ENCODE peak calls at places on chromosomes 16 and 17, in nine cellular contexts. One of them, this sample, is unnamed. For H3K4me1, the result is how much of the 10 kb centered on the place peaks cover.

GRCh38 chr16:81313731-81314602 is 795 bp upstream of the GAN start:
- DNase-seq in CD8-positive, alpha-beta memory T cell: no peak
- DNase-seq in heart right ventricle: no peak
- DNase-seq in left ventricle myocardium inferior: no peak
- DNase-seq in upper lobe of right lung: no peak
- DNase-seq in mesendoderm: peak
- DNase-seq in ovary: no peak
- DNase-seq in small intestine: peak
- DNase-seq in neuronal stem cell: peak
- DNase-seq in this sample: no peak

GRCh38 chr17:81329279-81329926 is 34.3 kb upstream of the SLC38A10 start:
- DNase-seq in CD8-positive, alpha-beta memory T cell: no peak
- DNase-seq in heart right ventricle: peak
- DNase-seq in left ventricle myocardium inferior: peak
- DNase-seq in upper lobe of right lung: peak
- DNase-seq in mesendoderm: peak
- DNase-seq in ovary: peak
- DNase-seq in small intestine: peak
- DNase-seq in neuronal stem cell: no peak
- DNase-seq in this sample: peak

GRCh38 chr16:73027655-73028220 is 20.2 kb downstream of the ZFHX3 start:
- DNase-seq in CD8-positive, alpha-beta memory T cell: no peak
- DNase-seq in heart right ventricle: no peak
- DNase-seq in left ventricle myocardium inferior: no peak
- DNase-seq in upper lobe of right lung: no peak
- DNase-seq in mesendoderm: no peak
- DNase-seq in ovary: no peak
- DNase-seq in small intestine: peak
- DNase-seq in neuronal stem cell: no peak
- DNase-seq in this sample: no peak

GRCh38 chr17:2804912-2805311 is 8.7 kb downstream of the RAP1GAP2 start:
- DNase-seq in CD8-positive, alpha-beta memory T cell: no peak
- DNase-seq in heart right ventricle: no peak
- DNase-seq in left ventricle myocardium inferior: no peak
- DNase-seq in upper lobe of right lung: no peak
- DNase-seq in mesendoderm: no peak
- DNase-seq in ovary: no peak
- DNase-seq in small intestine: no peak
- DNase-seq in neuronal stem cell: no peak
- DNase-seq in this sample: no peak

GRCh38 chr16:78844682-78845081 is 745.2 kb downstream of the WWOX start:
- DNase-seq in CD8-positive, alpha-beta memory T cell: no peak
- DNase-seq in heart right ventricle: peak
- DNase-seq in left ventricle myocardium inferior: no peak
- DNase-seq in upper lobe of right lung: no peak
- DNase-seq in mesendoderm: no peak
- DNase-seq in ovary: no peak
- DNase-seq in small intestine: no peak
- DNase-seq in neuronal stem cell: peak
- DNase-seq in this sample: peak

GRCh38 chr16:30535777-30536190 is 1.1 kb upstream of the ZNF747 start:
- DNase-seq in CD8-positive, alpha-beta memory T cell: peak
- DNase-seq in heart right ventricle: peak
- DNase-seq in left ventricle myocardium inferior: peak
- DNase-seq in upper lobe of right lung: peak
- DNase-seq in mesendoderm: peak
- DNase-seq in ovary: peak
- DNase-seq in small intestine: peak
- DNase-seq in neuronal stem cell: peak
- DNase-seq in this sample: peak

GRCh38 chr17:9021985-9022552 is 759 bp downstream of the NTN1 start:
- DNase-seq in CD8-positive, alpha-beta memory T cell: no peak
- DNase-seq in heart right ventricle: peak
- DNase-seq in left ventricle myocardium inferior: peak
- DNase-seq in upper lobe of right lung: peak
- DNase-seq in mesendoderm: no peak
- DNase-seq in ovary: no peak
- DNase-seq in small intestine: no peak
- DNase-seq in neuronal stem cell: peak
- DNase-seq in this sample: peak

GRCh38 chr16:30488764-30489595 is 16.4 kb downstream of the ITGAL start:
- DNase-seq in CD8-positive, alpha-beta memory T cell: no peak
- DNase-seq in heart right ventricle: no peak
- DNase-seq in left ventricle myocardium inferior: no peak
- DNase-seq in upper lobe of right lung: no peak
- DNase-seq in mesendoderm: peak
- DNase-seq in ovary: no peak
- DNase-seq in small intestine: no peak
- DNase-seq in neuronal stem cell: no peak
- DNase-seq in this sample: no peak

GRCh38 chr17:27523712-27524111 is 67.5 kb downstream of the KSR1 start:
- DNase-seq in CD8-positive, alpha-beta memory T cell: no peak
- DNase-seq in heart right ventricle: no peak
- DNase-seq in left ventricle myocardium inferior: no peak
- DNase-seq in upper lobe of right lung: no peak
- DNase-seq in mesendoderm: no peak
- DNase-seq in ovary: no peak
- DNase-seq in small intestine: no peak
- DNase-seq in neuronal stem cell: no peak
- DNase-seq in this sample: no peak

GRCh38 chr16:2194166-2194834 is 2.1 kb downstream of the CASKIN1 start:
- DNase-seq in CD8-positive, alpha-beta memory T cell: no peak
- DNase-seq in heart right ventricle: no peak
- DNase-seq in left ventricle myocardium inferior: no peak
- DNase-seq in upper lobe of right lung: no peak
- DNase-seq in mesendoderm: peak
- DNase-seq in ovary: no peak
- DNase-seq in small intestine: no peak
- DNase-seq in neuronal stem cell: no peak
- DNase-seq in this sample: no peak

GRCh38 chr16:84495506-84495905 is 9.0 kb downstream of the MEAK7 start:
- DNase-seq in CD8-positive, alpha-beta memory T cell: no peak
- DNase-seq in heart right ventricle: no peak
- DNase-seq in left ventricle myocardium inferior: no peak
- DNase-seq in upper lobe of right lung: peak
- DNase-seq in mesendoderm: no peak
- DNase-seq in ovary: no peak
- DNase-seq in small intestine: no peak
- DNase-seq in neuronal stem cell: no peak
- DNase-seq in this sample: no peak

DNA sequence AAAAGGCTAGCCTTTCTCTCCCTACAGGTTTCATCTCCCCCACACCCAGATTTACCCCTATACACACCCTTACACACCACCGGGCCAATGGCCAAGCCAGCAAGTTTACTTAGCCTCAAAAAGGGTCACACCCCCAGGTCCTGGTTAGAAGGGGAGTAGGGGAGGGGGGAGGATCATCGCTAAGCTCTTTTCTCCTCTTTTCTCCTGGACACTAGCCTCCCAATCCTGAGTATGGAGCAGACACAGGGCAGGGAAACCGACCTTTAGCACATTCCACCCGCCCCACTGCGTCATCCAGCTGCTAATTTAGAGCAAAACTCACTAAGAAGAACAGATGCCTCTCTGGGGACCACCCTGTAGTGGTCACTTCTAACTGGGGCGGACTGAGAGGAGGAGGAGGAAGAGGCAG is 4.4 kb downstream of the ACLY start:
- DNase-seq in CD8-positive, alpha-beta memory T cell: no peak
- DNase-seq in heart right ventricle: no peak
- DNase-seq in left ventricle myocardium inferior: no peak
- DNase-seq in upper lobe of right lung: no peak
- DNase-seq in mesendoderm: peak
- DNase-seq in ovary: no peak
- DNase-seq in small intestine: peak
- DNase-seq in neuronal stem cell: no peak
- DNase-seq in this sample: no peak
- H3K4me1 ChIP-seq in CD8-positive, alpha-beta memory T cell: under half
- H3K4me1 ChIP-seq in heart right ventricle: under half
- H3K4me1 ChIP-seq in left ventricle myocardium inferior: half or more
- H3K4me1 ChIP-seq in upper lobe of right lung: under half
- H3K4me1 ChIP-seq in mesendoderm: under half
- H3K4me1 ChIP-seq in ovary: under half
- H3K4me1 ChIP-seq in small intestine: under half
- H3K4me1 ChIP-seq in neuronal stem cell: under half
- H3K4me1 ChIP-seq in this sample: under half

DNA sequence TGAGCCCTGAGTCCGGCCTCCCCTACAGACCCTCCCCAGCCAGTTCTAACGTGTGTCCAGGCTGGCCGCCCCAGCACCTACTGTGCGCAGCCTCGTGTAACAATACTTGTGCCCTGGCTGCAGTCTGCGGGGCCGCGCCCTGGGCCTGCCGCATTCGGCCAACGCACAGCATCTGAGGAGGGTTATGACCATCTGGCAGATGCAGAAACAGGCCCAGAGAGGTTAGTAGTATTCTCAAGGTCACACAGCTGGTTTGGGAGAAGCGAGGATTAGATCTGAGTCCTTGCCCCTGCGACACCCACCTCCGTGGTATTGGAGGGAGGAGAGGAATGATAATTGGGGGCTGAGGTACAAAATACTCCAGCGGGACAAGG is 997 bp downstream of the RIPOR1 start:
- DNase-seq in CD8-positive, alpha-beta memory T cell: no peak
- DNase-seq in heart right ventricle: no peak
- DNase-seq in left ventricle myocardium inferior: no peak
- DNase-seq in upper lobe of right lung: no peak
- DNase-seq in mesendoderm: no peak
- DNase-seq in ovary: no peak
- DNase-seq in small intestine: no peak
- DNase-seq in neuronal stem cell: no peak
- DNase-seq in this sample: no peak
- H3K27ac ChIP-seq in CD8-positive, alpha-beta memory T cell: peak
- H3K27ac ChIP-seq in heart right ventricle: peak
- H3K27ac ChIP-seq in left ventricle myocardium inferior: peak
- H3K27ac ChIP-seq in upper lobe of right lung: peak
- H3K27ac ChIP-seq in mesendoderm: no peak
- H3K27ac ChIP-seq in ovary: peak
- H3K27ac ChIP-seq in small intestine: peak
- H3K27ac ChIP-seq in neuronal stem cell: no peak
- H3K27ac ChIP-seq in this sample: peak

GRCh38 chr16:12403746-12404658 is 399.7 kb downstream of the CPPED1 start:
- DNase-seq in CD8-positive, alpha-beta memory T cell: no peak
- DNase-seq in heart right ventricle: no peak
- DNase-seq in left ventricle myocardium inferior: no peak
- DNase-seq in upper lobe of right lung: no peak
- DNase-seq in mesendoderm: no peak
- DNase-seq in ovary: no peak
- DNase-seq in small intestine: no peak
- DNase-seq in neuronal stem cell: no peak
- DNase-seq in this sample: no peak

GRCh38 chr16:12406840-12407690 is 396.6 kb downstream of the CPPED1 start:
- DNase-seq in CD8-positive, alpha-beta memory T cell: no peak
- DNase-seq in heart right ventricle: no peak
- DNase-seq in left ventricle myocardium inferior: no peak
- DNase-seq in upper lobe of right lung: no peak
- DNase-seq in mesendoderm: no peak
- DNase-seq in ovary: no peak
- DNase-seq in small intestine: peak
- DNase-seq in neuronal stem cell: no peak
- DNase-seq in this sample: no peak

GRCh38 chr16:12409700-12410099 is 394.0 kb downstream of the CPPED1 start:
- DNase-seq in CD8-positive, alpha-beta memory T cell: no peak
- DNase-seq in heart right ventricle: no peak
- DNase-seq in left ventricle myocardium inferior: no peak
- DNase-seq in upper lobe of right lung: no peak
- DNase-seq in mesendoderm: no peak
- DNase-seq in ovary: no peak
- DNase-seq in small intestine: no peak
- DNase-seq in neuronal stem cell: no peak
- DNase-seq in this sample: no peak

GRCh38 chr16:12406158-12406557 is 397.5 kb downstream of the CPPED1 start:
- DNase-seq in CD8-positive, alpha-beta memory T cell: no peak
- DNase-seq in heart right ventricle: no peak
- DNase-seq in left ventricle myocardium inferior: no peak
- DNase-seq in upper lobe of right lung: no peak
- DNase-seq in mesendoderm: no peak
- DNase-seq in ovary: no peak
- DNase-seq in small intestine: no peak
- DNase-seq in neuronal stem cell: no peak
- DNase-seq in this sample: no peak

DNA sequence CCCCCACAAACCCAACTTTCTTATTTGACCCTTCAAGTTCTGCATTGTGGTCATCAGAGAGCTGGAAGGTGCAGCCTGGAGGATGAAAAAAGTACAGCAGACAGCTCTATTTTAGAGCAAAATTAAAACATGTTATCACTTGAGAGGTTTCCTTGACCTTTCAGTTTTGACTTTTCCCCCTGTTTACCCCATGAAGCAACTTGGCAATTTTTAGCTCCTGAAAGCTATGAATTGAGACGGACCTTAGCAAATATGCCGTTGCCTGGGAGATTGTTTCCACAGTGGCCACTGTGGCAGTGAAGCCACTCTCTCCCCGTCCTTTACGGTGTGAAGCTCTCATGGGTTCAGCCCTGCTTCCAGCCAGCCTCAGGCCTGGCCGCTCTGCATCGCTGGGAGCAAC is 398.6 kb downstream of the CPPED1 start:
- DNase-seq in CD8-positive, alpha-beta memory T cell: no peak
- DNase-seq in heart right ventricle: no peak
- DNase-seq in left ventricle myocardium inferior: no peak
- DNase-seq in upper lobe of right lung: no peak
- DNase-seq in mesendoderm: no peak
- DNase-seq in ovary: peak
- DNase-seq in small intestine: no peak
- DNase-seq in neuronal stem cell: no peak
- DNase-seq in this sample: no peak
- H3K4me1 ChIP-seq in CD8-positive, alpha-beta memory T cell: under half
- H3K4me1 ChIP-seq in heart right ventricle: under half
- H3K4me1 ChIP-seq in left ventricle myocardium inferior: under half
- H3K4me1 ChIP-seq in upper lobe of right lung: under half
- H3K4me1 ChIP-seq in mesendoderm: under half
- H3K4me1 ChIP-seq in ovary: under half
- H3K4me1 ChIP-seq in small intestine: under half
- H3K4me1 ChIP-seq in neuronal stem cell: under half
- H3K4me1 ChIP-seq in this sample: under half

DNA sequence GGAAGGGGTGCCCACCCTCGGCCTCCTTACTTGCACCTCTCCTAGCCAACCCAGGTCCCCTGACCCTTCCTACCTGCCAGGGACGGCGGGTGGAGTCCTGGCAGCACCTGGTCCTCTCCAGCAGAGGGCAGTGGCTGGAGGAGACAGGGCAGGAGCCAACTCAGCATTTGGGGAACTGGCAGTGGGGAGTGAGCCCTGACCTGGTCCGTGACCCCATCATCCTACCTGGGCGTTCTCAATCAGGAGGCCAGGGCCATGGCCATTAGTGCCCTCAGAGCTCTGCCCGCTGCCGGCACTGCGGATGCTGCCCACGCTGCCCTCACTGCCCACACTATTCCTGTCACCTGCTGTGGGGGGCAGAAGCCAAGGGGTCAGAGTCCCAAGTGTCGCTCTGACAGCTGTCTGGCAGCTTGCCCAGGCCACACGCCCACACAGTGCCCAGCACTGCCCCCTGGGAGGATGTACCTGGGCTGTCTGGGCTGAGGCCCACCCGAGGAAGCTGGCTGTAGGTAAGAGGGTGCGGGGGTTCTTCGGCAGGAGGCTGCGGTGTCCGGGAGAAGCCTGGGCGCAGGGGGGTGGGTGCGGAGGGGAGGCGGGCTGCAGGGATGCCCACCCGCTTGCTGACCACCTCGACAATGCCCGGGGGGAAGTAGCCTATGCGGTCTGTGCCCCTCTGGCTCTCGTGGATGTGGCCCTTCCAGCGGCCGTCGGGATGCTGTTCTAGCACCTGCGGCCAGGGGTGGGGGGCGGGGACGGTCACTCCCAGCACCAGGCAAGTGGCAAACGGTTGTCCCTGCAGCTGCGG is 10.8 kb downstream of the CASKIN2 start:
- DNase-seq in CD8-positive, alpha-beta memory T cell: peak
- DNase-seq in heart right ventricle: no peak
- DNase-seq in left ventricle myocardium inferior: no peak
- DNase-seq in upper lobe of right lung: peak
- DNase-seq in mesendoderm: peak
- DNase-seq in ovary: no peak
- DNase-seq in small intestine: peak
- DNase-seq in neuronal stem cell: no peak
- DNase-seq in this sample: peak
- H3K27ac ChIP-seq in CD8-positive, alpha-beta memory T cell: no peak
- H3K27ac ChIP-seq in heart right ventricle: no peak
- H3K27ac ChIP-seq in left ventricle myocardium inferior: peak
- H3K27ac ChIP-seq in upper lobe of right lung: no peak
- H3K27ac ChIP-seq in mesendoderm: no peak
- H3K27ac ChIP-seq in ovary: no peak
- H3K27ac ChIP-seq in small intestine: no peak
- H3K27ac ChIP-seq in neuronal stem cell: no peak
- H3K27ac ChIP-seq in this sample: no peak